ENCODE peak calls at places on chromosomes 16 and 17, in five cellular contexts. One of them, this sample, is unnamed.

GRCh38 chr16:67142342-67142741 is 8.5 kb downstream of the B3GNT9 start:
- DNase-seq in CD8-positive, alpha-beta T cell: no peak
- DNase-seq in brain microvascular endothelial cell: no peak
- DNase-seq in CD4-positive, alpha-beta T cell: no peak
- DNase-seq in HFFc6: no peak
- DNase-seq in this sample: no peak

GRCh38 chr17:82299452-82299851 is 18.0 kb downstream of the CD7 start:
- DNase-seq in CD8-positive, alpha-beta T cell: peak
- DNase-seq in brain microvascular endothelial cell: no peak
- DNase-seq in CD4-positive, alpha-beta T cell: no peak
- DNase-seq in HFFc6: no peak
- DNase-seq in this sample: no peak

GRCh38 chr17:75834279-75834920 is 9.8 kb downstream of the UNC13D start:
- DNase-seq in CD8-positive, alpha-beta T cell: no peak
- DNase-seq in brain microvascular endothelial cell: no peak
- DNase-seq in CD4-positive, alpha-beta T cell: no peak
- DNase-seq in HFFc6: no peak
- DNase-seq in this sample: no peak

GRCh38 chr17:55482591-55483389 is 28.5 kb downstream of the SMIM36 start:
- DNase-seq in CD8-positive, alpha-beta T cell: no peak
- DNase-seq in brain microvascular endothelial cell: no peak
- DNase-seq in CD4-positive, alpha-beta T cell: no peak
- DNase-seq in HFFc6: no peak
- DNase-seq in this sample: no peak

GRCh38 chr16:89716493-89716892 is 4.2 kb downstream of the VPS9D1 start:
- DNase-seq in CD8-positive, alpha-beta T cell: no peak
- DNase-seq in brain microvascular endothelial cell: no peak
- DNase-seq in CD4-positive, alpha-beta T cell: no peak
- DNase-seq in HFFc6: no peak
- DNase-seq in this sample: no peak

GRCh38 chr17:45144199-45145034 is 3.9 kb upstream of the HEXIM1 start:
- DNase-seq in CD8-positive, alpha-beta T cell: no peak
- DNase-seq in brain microvascular endothelial cell: no peak
- DNase-seq in CD4-positive, alpha-beta T cell: no peak
- DNase-seq in HFFc6: no peak
- DNase-seq in this sample: no peak

GRCh38 chr16:81693047-81693446 is 86.0 kb upstream of the PLCG2 start:
- DNase-seq in CD8-positive, alpha-beta T cell: no peak
- DNase-seq in brain microvascular endothelial cell: peak
- DNase-seq in CD4-positive, alpha-beta T cell: no peak
- DNase-seq in HFFc6: peak
- DNase-seq in this sample: no peak

GRCh38 chr17:8988263-8988662 is 22.8 kb upstream of the PIK3R5 start:
- DNase-seq in CD8-positive, alpha-beta T cell: no peak
- DNase-seq in brain microvascular endothelial cell: no peak
- DNase-seq in CD4-positive, alpha-beta T cell: no peak
- DNase-seq in HFFc6: no peak
- DNase-seq in this sample: no peak

GRCh38 chr16:53085539-53086450 is 31.0 kb downstream of the CHD9 start:
- DNase-seq in CD8-positive, alpha-beta T cell: no peak
- DNase-seq in brain microvascular endothelial cell: no peak
- DNase-seq in CD4-positive, alpha-beta T cell: no peak
- DNase-seq in HFFc6: peak
- DNase-seq in this sample: peak

GRCh38 chr16:2122429-2122828 is 13.3 kb downstream of the PKD1 start:
- DNase-seq in CD8-positive, alpha-beta T cell: no peak
- DNase-seq in brain microvascular endothelial cell: no peak
- DNase-seq in CD4-positive, alpha-beta T cell: no peak
- DNase-seq in HFFc6: no peak
- DNase-seq in this sample: no peak

GRCh38 chr17:74987909-74988711 is 678 bp downstream of the CDR2L start:
- DNase-seq in CD8-positive, alpha-beta T cell: no peak
- DNase-seq in brain microvascular endothelial cell: peak
- DNase-seq in CD4-positive, alpha-beta T cell: no peak
- DNase-seq in HFFc6: peak
- DNase-seq in this sample: peak

GRCh38 chr16:85010931-85011845 is at the start of gene ZDHHC7:
- DNase-seq in CD8-positive, alpha-beta T cell: peak
- DNase-seq in brain microvascular endothelial cell: peak
- DNase-seq in CD4-positive, alpha-beta T cell: peak
- DNase-seq in HFFc6: peak
- DNase-seq in this sample: peak

GRCh38 chr16:76866994-76867393 is 324.0 kb upstream of the MON1B start:
- DNase-seq in CD8-positive, alpha-beta T cell: no peak
- DNase-seq in brain microvascular endothelial cell: no peak
- DNase-seq in CD4-positive, alpha-beta T cell: no peak
- DNase-seq in HFFc6: no peak
- DNase-seq in this sample: no peak

GRCh38 chr16:54290203-54291106 is 3.9 kb upstream of the IRX3 start:
- DNase-seq in CD8-positive, alpha-beta T cell: no peak
- DNase-seq in brain microvascular endothelial cell: no peak
- DNase-seq in CD4-positive, alpha-beta T cell: no peak
- DNase-seq in HFFc6: no peak
- DNase-seq in this sample: peak

GRCh38 chr16:50444546-50444945 is 75.8 kb upstream of the BRD7 start:
- DNase-seq in CD8-positive, alpha-beta T cell: no peak
- DNase-seq in brain microvascular endothelial cell: no peak
- DNase-seq in CD4-positive, alpha-beta T cell: no peak
- DNase-seq in HFFc6: no peak
- DNase-seq in this sample: no peak

GRCh38 chr17:55314061-55314783 is 49.5 kb downstream of the HLF start:
- DNase-seq in CD8-positive, alpha-beta T cell: no peak
- DNase-seq in brain microvascular endothelial cell: no peak
- DNase-seq in CD4-positive, alpha-beta T cell: no peak
- DNase-seq in HFFc6: no peak
- DNase-seq in this sample: no peak

GRCh38 chr16:4659363-4660353 is 33.7 kb upstream of the NUDT16L1 start:
- DNase-seq in CD8-positive, alpha-beta T cell: peak
- DNase-seq in brain microvascular endothelial cell: no peak
- DNase-seq in CD4-positive, alpha-beta T cell: no peak
- DNase-seq in HFFc6: no peak
- DNase-seq in this sample: no peak

GRCh38 chr17:57948555-57949420 is 6.4 kb downstream of the CUEDC1 start:
- DNase-seq in CD8-positive, alpha-beta T cell: no peak
- DNase-seq in brain microvascular endothelial cell: peak
- DNase-seq in CD4-positive, alpha-beta T cell: no peak
- DNase-seq in HFFc6: peak
- DNase-seq in this sample: peak

GRCh38 chr16:1458336-1458976 is 14.1 kb upstream of the CCDC154 start:
- DNase-seq in CD8-positive, alpha-beta T cell: peak
- DNase-seq in brain microvascular endothelial cell: no peak
- DNase-seq in CD4-positive, alpha-beta T cell: no peak
- DNase-seq in HFFc6: peak
- DNase-seq in this sample: no peak

GRCh38 chr16:24228514-24228913 is 27.6 kb upstream of the CACNG3 start:
- DNase-seq in CD8-positive, alpha-beta T cell: no peak
- DNase-seq in brain microvascular endothelial cell: no peak
- DNase-seq in CD4-positive, alpha-beta T cell: no peak
- DNase-seq in HFFc6: no peak
- DNase-seq in this sample: no peak

GRCh38 chr17:1137465-1137894 is 42.3 kb downstream of the ABR start:
- DNase-seq in CD8-positive, alpha-beta T cell: peak
- DNase-seq in brain microvascular endothelial cell: no peak
- DNase-seq in CD4-positive, alpha-beta T cell: no peak
- DNase-seq in HFFc6: no peak
- DNase-seq in this sample: no peak

GRCh38 chr16:48347980-48348379 is 37.2 kb downstream of the SIAH1 start:
- DNase-seq in CD8-positive, alpha-beta T cell: no peak
- DNase-seq in brain microvascular endothelial cell: no peak
- DNase-seq in CD4-positive, alpha-beta T cell: no peak
- DNase-seq in HFFc6: no peak
- DNase-seq in this sample: no peak

GRCh38 chr16:21190599-21190998 is 20.8 kb downstream of the ZP2 start:
- DNase-seq in CD8-positive, alpha-beta T cell: no peak
- DNase-seq in brain microvascular endothelial cell: no peak
- DNase-seq in CD4-positive, alpha-beta T cell: no peak
- DNase-seq in HFFc6: peak
- DNase-seq in this sample: peak

GRCh38 chr17:58300336-58300735 is 19.6 kb upstream of the MPO start:
- DNase-seq in CD8-positive, alpha-beta T cell: no peak
- DNase-seq in brain microvascular endothelial cell: no peak
- DNase-seq in CD4-positive, alpha-beta T cell: no peak
- DNase-seq in HFFc6: no peak
- DNase-seq in this sample: no peak

GRCh38 chr16:79707867-79708266 is 107.3 kb upstream of the MAF start:
- DNase-seq in CD8-positive, alpha-beta T cell: no peak
- DNase-seq in brain microvascular endothelial cell: peak
- DNase-seq in CD4-positive, alpha-beta T cell: no peak
- DNase-seq in HFFc6: no peak
- DNase-seq in this sample: no peak

GRCh38 chr17:8062435-8062806 is 23.6 kb downstream of the ALOX15B start:
- DNase-seq in CD8-positive, alpha-beta T cell: no peak
- DNase-seq in brain microvascular endothelial cell: peak
- DNase-seq in CD4-positive, alpha-beta T cell: no peak
- DNase-seq in HFFc6: no peak
- DNase-seq in this sample: peak

GRCh38 chr17:32019228-32019627 is 12.0 kb downstream of the LRRC37B start:
- DNase-seq in CD8-positive, alpha-beta T cell: no peak
- DNase-seq in brain microvascular endothelial cell: no peak
- DNase-seq in CD4-positive, alpha-beta T cell: no peak
- DNase-seq in HFFc6: no peak
- DNase-seq in this sample: no peak

GRCh38 chr16:78770353-78771091 is 671.1 kb downstream of the WWOX start:
- DNase-seq in CD8-positive, alpha-beta T cell: peak
- DNase-seq in brain microvascular endothelial cell: no peak
- DNase-seq in CD4-positive, alpha-beta T cell: peak
- DNase-seq in HFFc6: no peak
- DNase-seq in this sample: no peak

GRCh38 chr17:28648698-28649097 is 3.7 kb upstream of the BLTP2 start:
- DNase-seq in CD8-positive, alpha-beta T cell: no peak
- DNase-seq in brain microvascular endothelial cell: no peak
- DNase-seq in CD4-positive, alpha-beta T cell: no peak
- DNase-seq in HFFc6: no peak
- DNase-seq in this sample: no peak

GRCh38 chr17:16406742-16407674 is 8.4 kb upstream of the TRPV2 start:
- DNase-seq in CD8-positive, alpha-beta T cell: no peak
- DNase-seq in brain microvascular endothelial cell: no peak
- DNase-seq in CD4-positive, alpha-beta T cell: no peak
- DNase-seq in HFFc6: no peak
- DNase-seq in this sample: peak

GRCh38 chr17:34151081-34151480 is 104.0 kb upstream of the CCL2 start:
- DNase-seq in CD8-positive, alpha-beta T cell: no peak
- DNase-seq in brain microvascular endothelial cell: no peak
- DNase-seq in CD4-positive, alpha-beta T cell: no peak
- DNase-seq in HFFc6: peak
- DNase-seq in this sample: no peak

DNA sequence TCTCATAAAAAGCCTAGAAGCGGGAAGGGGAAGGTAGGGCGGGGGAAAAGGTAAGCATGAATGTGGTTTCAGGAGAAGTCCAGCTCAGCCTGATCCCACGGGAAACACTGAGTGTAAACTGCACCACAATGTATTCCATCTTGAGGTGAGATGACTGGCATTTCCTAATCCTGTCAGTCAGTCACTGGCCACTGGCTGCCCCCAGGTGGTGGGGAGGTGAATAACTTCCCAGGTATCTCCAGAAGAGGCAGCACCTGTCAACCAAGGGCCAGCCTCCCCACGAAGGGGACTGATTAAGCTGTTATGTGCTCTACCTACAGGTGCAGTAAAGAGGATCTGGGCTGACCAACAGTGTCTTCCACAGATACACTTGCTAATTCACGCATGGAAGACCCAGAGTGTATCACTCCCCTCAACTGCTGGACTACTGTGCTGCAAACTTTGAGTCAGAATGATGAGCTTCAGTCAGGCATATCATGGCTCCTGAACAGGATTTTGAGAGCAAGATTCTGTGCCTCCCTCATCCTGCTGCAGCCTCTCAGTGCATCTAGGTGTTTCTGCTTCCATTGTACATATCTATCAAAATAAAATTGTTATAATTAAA is 108.5 kb upstream of the CCL2 start:
- DNase-seq in CD8-positive, alpha-beta T cell: peak
- DNase-seq in brain microvascular endothelial cell: no peak
- DNase-seq in CD4-positive, alpha-beta T cell: peak
- DNase-seq in HFFc6: no peak
- DNase-seq in this sample: no peak
- TF ChIP-seq CTCF in CD8-positive, alpha-beta T cell: peak
- TF ChIP-seq CTCF in brain microvascular endothelial cell: no peak
- TF ChIP-seq CTCF in CD4-positive, alpha-beta T cell: peak
- TF ChIP-seq CTCF in HFFc6: peak
- TF ChIP-seq CTCF in this sample: peak

DNA sequence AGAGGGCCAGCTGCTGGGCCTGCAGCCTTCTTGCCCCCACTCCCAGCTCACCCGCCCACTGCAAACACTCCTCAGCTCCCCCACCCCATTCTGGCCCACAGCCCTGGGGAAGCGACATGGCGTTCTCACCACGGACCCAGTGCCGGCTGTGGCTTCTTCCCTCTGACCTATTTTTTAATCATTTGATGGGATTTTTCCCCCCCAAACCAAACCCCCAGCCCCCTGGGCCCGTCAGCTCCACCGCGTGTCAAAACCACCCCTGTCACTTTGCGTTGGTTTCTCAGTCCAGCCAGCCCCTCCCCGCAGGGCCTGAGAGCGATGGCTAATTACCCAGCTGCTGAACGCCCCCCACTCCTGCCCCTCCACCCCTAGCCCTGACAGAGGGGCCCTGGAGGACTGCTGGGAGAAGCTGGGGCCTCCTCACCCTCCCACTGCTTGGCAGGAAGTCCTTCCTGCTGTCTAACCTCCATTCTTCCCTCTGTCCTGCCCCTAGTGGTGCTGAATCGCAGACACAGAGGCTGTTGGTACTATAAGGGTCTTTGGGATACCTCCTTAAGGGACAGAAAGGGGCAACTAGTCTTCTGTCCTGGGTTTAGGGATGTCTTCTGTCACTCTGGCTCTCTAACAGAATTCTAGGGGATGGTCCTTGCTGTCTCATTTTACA is 7.5 kb upstream of the TBX21 start:
- DNase-seq in CD8-positive, alpha-beta T cell: no peak
- DNase-seq in brain microvascular endothelial cell: no peak
- DNase-seq in CD4-positive, alpha-beta T cell: no peak
- DNase-seq in HFFc6: no peak
- DNase-seq in this sample: no peak
- TF ChIP-seq CTCF in CD8-positive, alpha-beta T cell: no peak
- TF ChIP-seq CTCF in brain microvascular endothelial cell: peak
- TF ChIP-seq CTCF in CD4-positive, alpha-beta T cell: no peak
- TF ChIP-seq CTCF in HFFc6: peak
- TF ChIP-seq CTCF in this sample: peak

GRCh38 chr16:88015806-88016140 is 64.5 kb downstream of the BANP start:
- DNase-seq in CD8-positive, alpha-beta T cell: no peak
- DNase-seq in brain microvascular endothelial cell: no peak
- DNase-seq in CD4-positive, alpha-beta T cell: no peak
- DNase-seq in HFFc6: no peak
- DNase-seq in this sample: no peak
- TF ChIP-seq CTCF in CD8-positive, alpha-beta T cell: no peak
- TF ChIP-seq CTCF in brain microvascular endothelial cell: no peak
- TF ChIP-seq CTCF in CD4-positive, alpha-beta T cell: no peak
- TF ChIP-seq CTCF in HFFc6: no peak
- TF ChIP-seq CTCF in this sample: no peak

DNA sequence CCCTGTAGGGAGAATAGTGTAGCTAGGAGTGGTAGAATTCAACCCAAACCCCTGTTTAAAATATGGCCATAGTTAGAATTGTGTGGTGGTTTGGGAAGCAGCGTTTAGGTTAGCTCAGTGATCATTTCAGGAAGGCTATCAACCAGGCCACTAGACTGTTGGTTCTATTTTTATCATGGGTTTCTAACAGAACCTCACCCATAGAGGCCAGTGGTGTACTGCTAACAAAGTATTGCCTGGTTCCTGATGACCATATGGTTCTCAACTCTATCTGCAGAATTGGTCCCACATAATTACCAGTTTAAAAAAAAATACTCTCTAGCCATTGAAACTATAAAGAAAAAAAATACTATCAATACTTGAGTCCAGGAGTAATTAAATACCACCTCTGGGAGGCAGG is 70.5 kb upstream of the RASL10B start:
- DNase-seq in CD8-positive, alpha-beta T cell: no peak
- DNase-seq in brain microvascular endothelial cell: no peak
- DNase-seq in CD4-positive, alpha-beta T cell: no peak
- DNase-seq in HFFc6: no peak
- DNase-seq in this sample: no peak
- TF ChIP-seq CTCF in CD8-positive, alpha-beta T cell: no peak
- TF ChIP-seq CTCF in brain microvascular endothelial cell: no peak
- TF ChIP-seq CTCF in CD4-positive, alpha-beta T cell: no peak
- TF ChIP-seq CTCF in HFFc6: no peak
- TF ChIP-seq CTCF in this sample: peak